ENCODE peak calls at places on chromosome 13, in five cellular contexts. C is upper lobe of left lung, J is GM10248, L is endothelial cell, Y is bronchial epithelial cell. F is an unnamed sample.
A peak's percentile ranks its signal among the peaks of the same experiment; 100 is the strongest.

GRCh38 chr13:21176982-21177284 is 475 bp downstream of the MRPL57 start:
- DNase-seq in C (no peak), J (no peak), L (no peak), Y (no peak), F (no peak)

GRCh38 chr13:28423010-28423409 is 71.9 kb downstream of the FLT1 start:
- DNase-seq in C (peak; percentile 63), J (peak; percentile 49), L (no peak), Y (no peak), F (no peak)

GRCh38 chr13:92224052-92224821 is 825.8 kb downstream of the GPC5 start:
- DNase-seq in C (no peak), J (no peak), L (no peak), Y (peak; percentile 0), F (no peak)

GRCh38 chr13:75226755-75227435 is 255.1 kb downstream of the TBC1D4 start:
- DNase-seq in C (peak; percentile 44), J (no peak), L (no peak), Y (peak; percentile 93), F (no peak)

GRCh38 chr13:78603240-78603947 is at the start of gene POU4F1:
- DNase-seq in C (peak; percentile 48), J (peak; percentile 88), L (peak; percentile 82), Y (peak; percentile 29), F (no peak)

GRCh38 chr13:29484236-29484635 is 111.3 kb downstream of the SLC7A1 start:
- DNase-seq in C (no peak), J (no peak), L (no peak), Y (no peak), F (no peak)

GRCh38 chr13:29498426-29499040 is 97.0 kb downstream of the SLC7A1 start:
- DNase-seq in C (no peak), J (no peak), L (no peak), Y (no peak), F (no peak)

GRCh38 chr13:23934481-23934880 is 37.2 kb upstream of the C1QTNF9B start:
- DNase-seq in C (no peak), J (no peak), L (no peak), Y (no peak), F (no peak)

GRCh38 chr13:74288361-74288911 is 154.2 kb upstream of the KLF12 start:
- DNase-seq in C (peak; percentile 26), J (no peak), L (peak; percentile 12), Y (peak; percentile 46), F (no peak)

GRCh38 chr13:74825170-74825948 is 656.6 kb downstream of the TBC1D4 start:
- DNase-seq in C (no peak), J (no peak), L (no peak), Y (peak; percentile 96), F (no peak)

GRCh38 chr13:33676045-33676699 is 141.8 kb upstream of the RFC3 start:
- DNase-seq in C (no peak), J (no peak), L (no peak), Y (peak; percentile 18), F (no peak)

GRCh38 chr13:47790755-47791154 is 210.3 kb downstream of the SUCLA2 start:
- DNase-seq in C (no peak), J (no peak), L (no peak), Y (no peak), F (no peak)

GRCh38 chr13:70708744-70709143 is 600.5 kb upstream of the KLHL1 start:
- DNase-seq in C (no peak), J (no peak), L (no peak), Y (no peak), F (no peak)

GRCh38 chr13:30133554-30133912 is 173.8 kb downstream of the KATNAL1 start:
- DNase-seq in C (no peak), J (no peak), L (no peak), Y (no peak), F (no peak)

GRCh38 chr13:77250968-77251367 is 75.9 kb downstream of the MYCBP2 start:
- DNase-seq in C (no peak), J (no peak), L (no peak), Y (no peak), F (no peak)

GRCh38 chr13:42532561-42533335 is 41.2 kb upstream of the TNFSF11 start:
- DNase-seq in C (no peak), J (peak; percentile 25), L (no peak), Y (no peak), F (no peak)

GRCh38 chr13:67619987-67620386 is 389.9 kb upstream of the PCDH9 start:
- DNase-seq in C (no peak), J (no peak), L (no peak), Y (no peak), F (no peak)

GRCh38 chr13:74021507-74021906 is 112.7 kb downstream of the KLF12 start:
- DNase-seq in C (no peak), J (no peak), L (no peak), Y (no peak), F (no peak)

GRCh38 chr13:28935104-28935503 is 115.0 kb downstream of the MTUS2 start:
- DNase-seq in C (no peak), J (no peak), L (no peak), Y (no peak), F (no peak)

GRCh38 chr13:42377640-42378382 is 105.9 kb downstream of the AKAP11 start:
- DNase-seq in C (no peak), J (peak; percentile 59), L (no peak), Y (no peak), F (no peak)

GRCh38 chr13:27425918-27426630 is 1.7 kb downstream of the GTF3A start:
- DNase-seq in C (peak; percentile 90), J (peak; percentile 50), L (peak; percentile 41), Y (peak; percentile 90), F (peak; percentile 30)

GRCh38 chr13:98937911-98938381 is 39.9 kb downstream of the DOCK9 start:
- DNase-seq in C (no peak), J (no peak), L (no peak), Y (no peak), F (no peak)

GRCh38 chr13:80337011-80337688 is 3.8 kb downstream of the SPRY2 start:
- DNase-seq in C (no peak), J (no peak), L (no peak), Y (peak; percentile 20), F (no peak)

GRCh38 chr13:79631260-79631659 is 150.3 kb downstream of the NDFIP2 start:
- DNase-seq in C (no peak), J (no peak), L (no peak), Y (peak; percentile 99), F (no peak)

GRCh38 chr13:23134542-23134941 is 46.2 kb upstream of the SGCG start:
- DNase-seq in C (no peak), J (no peak), L (no peak), Y (no peak), F (no peak)

GRCh38 chr13:106534844-106535551 is 464 bp downstream of the EFNB2 start:
- DNase-seq in C (no peak), J (peak; percentile 28), L (peak; percentile 31), Y (no peak), F (no peak)

GRCh38 chr13:102355251-102355650 is 46.6 kb downstream of the FGF14 start:
- DNase-seq in C (no peak), J (no peak), L (no peak), Y (peak; percentile 11), F (no peak)

GRCh38 chr13:110644892-110645521 is 29.7 kb downstream of the NAXD start:
- DNase-seq in C (peak; percentile 68), J (peak; percentile 65), L (peak; percentile 70), Y (peak; percentile 50), F (no peak)

GRCh38 chr13:33610471-33611015 is 207.4 kb upstream of the RFC3 start:
- DNase-seq in C (no peak), J (no peak), L (no peak), Y (no peak), F (no peak)

GRCh38 chr13:110387451-110388140 is 80.5 kb downstream of the COL4A2 start:
- DNase-seq in C (no peak), J (peak; percentile 79), L (no peak), Y (peak; percentile 58), F (peak; percentile 56)

GRCh38 chr13:95924389-95924994 is 128.7 kb downstream of the UGGT2 start:
- DNase-seq in C (no peak), J (no peak), L (no peak), Y (peak; percentile 91), F (no peak)

GRCh38 chr13:43363156-43363918 is 340.0 kb downstream of the DNAJC15 start:
- DNase-seq in C (no peak), J (no peak), L (no peak), Y (no peak), F (no peak)

GRCh38 chr13:23806874-23807522 is 82.2 kb downstream of the MIPEP start:
- DNase-seq in C (no peak), J (no peak), L (no peak), Y (no peak), F (no peak)

GRCh38 chr13:35164324-35164932 is 222.4 kb downstream of the NBEA start:
- DNase-seq in C (no peak), J (peak; percentile 16), L (no peak), Y (peak; percentile 50), F (no peak)

GRCh38 chr13:51938454-51938853 is 72.8 kb downstream of the ATP7B start:
- DNase-seq in C (no peak), J (no peak), L (no peak), Y (no peak), F (no peak)

GRCh38 chr13:42214445-42214844 is 57.5 kb upstream of the AKAP11 start:
- DNase-seq in C (no peak), J (no peak), L (no peak), Y (no peak), F (no peak)

GRCh38 chr13:28778308-28779215 is 41.6 kb upstream of the MTUS2 start:
- DNase-seq in C (no peak), J (no peak), L (no peak), Y (no peak), F (no peak)

GRCh38 chr13:97720881-97721280 is 232.6 kb upstream of the IPO5 start:
- DNase-seq in C (peak; percentile 55), J (no peak), L (no peak), Y (no peak), F (no peak)

GRCh38 chr13:44969858-44970484 is 19.3 kb downstream of the NUFIP1 start:
- DNase-seq in C (no peak), J (no peak), L (peak; percentile 20), Y (peak; percentile 51), F (no peak)

GRCh38 chr13:81393686-81394085 is 1052.8 kb upstream of the SPRY2 start:
- DNase-seq in C (no peak), J (no peak), L (no peak), Y (no peak), F (no peak)
- TF ChIP-seq CTCF in C (no peak), J (no peak), L (no peak), Y (no peak), F (no peak)

GRCh38 chr13:50409186-50409585 is 393.9 kb downstream of the KCNRG start:
- DNase-seq in C (no peak), J (no peak), L (no peak), Y (no peak), F (no peak)
- TF ChIP-seq CTCF in C (no peak), J (no peak), L (no peak), Y (no peak), F (no peak)

GRCh38 chr13:114244637-114245036 is 9.9 kb downstream of the CDC16 start:
- DNase-seq in C (no peak), J (no peak), L (no peak), Y (no peak), F (no peak)
- TF ChIP-seq CTCF in C (no peak), J (no peak), L (no peak), Y (no peak), F (no peak)

GRCh38 chr13:85597790-85598500 is 201.3 kb downstream of the SLITRK6 start:
- DNase-seq in C (no peak), J (no peak), L (no peak), Y (peak; percentile 79), F (no peak)

GRCh38 chr13:85603735-85604134 is 195.5 kb downstream of the SLITRK6 start:
- DNase-seq in C (no peak), J (no peak), L (no peak), Y (no peak), F (no peak)

GRCh38 chr13:85601526-85601925 is 197.7 kb downstream of the SLITRK6 start:
- DNase-seq in C (no peak), J (no peak), L (no peak), Y (peak; percentile 60), F (no peak)
- TF ChIP-seq CTCF in C (no peak), J (no peak), L (no peak), Y (no peak), F (no peak)